ENCODE peak calls at places on chromosomes 5 and 9, in six cellular contexts. One of them, this sample, is unnamed.

GRCh38 chr5:14202462-14202861 is 59.3 kb downstream of the TRIO start:
- DNase-seq in AG10803: no peak
- DNase-seq in kidney epithelial cell: no peak
- DNase-seq in Caki2: peak; percentile 62
- DNase-seq in NCI-H2081: no peak
- DNase-seq in bronchial epithelial cell: no peak
- DNase-seq in this sample: peak; percentile 41

GRCh38 chr9:137162505-137163100 is 7.2 kb downstream of the LRRC26 start:
- DNase-seq in bronchial epithelial cell: no peak
- DNase-seq in kidney epithelial cell: no peak
- DNase-seq in AG10803: no peak
- DNase-seq in Caki2: no peak
- DNase-seq in NCI-H2081: no peak
- DNase-seq in this sample: peak; percentile 62

GRCh38 chr5:140978987-140979386 is 12.7 kb downstream of the PCDHAC2 start:
- DNase-seq in NCI-H2081: no peak
- DNase-seq in kidney epithelial cell: no peak
- DNase-seq in Caki2: no peak
- DNase-seq in bronchial epithelial cell: no peak
- DNase-seq in AG10803: no peak
- DNase-seq in this sample: no peak

GRCh38 chr5:1417586-1418225 is 27.5 kb downstream of the SLC6A3 start:
- DNase-seq in AG10803: no peak
- DNase-seq in bronchial epithelial cell: no peak
- DNase-seq in kidney epithelial cell: no peak
- DNase-seq in NCI-H2081: no peak
- DNase-seq in Caki2: no peak
- DNase-seq in this sample: no peak

GRCh38 chr9:122127396-122127798 is 32.2 kb downstream of the NDUFA8 start:
- DNase-seq in kidney epithelial cell: no peak
- DNase-seq in Caki2: no peak
- DNase-seq in NCI-H2081: no peak
- DNase-seq in bronchial epithelial cell: no peak
- DNase-seq in AG10803: no peak
- DNase-seq in this sample: no peak

GRCh38 chr9:103245369-103245768 is 250.2 kb downstream of the CYLC2 start:
- DNase-seq in bronchial epithelial cell: peak; percentile 2
- DNase-seq in kidney epithelial cell: no peak
- DNase-seq in AG10803: no peak
- DNase-seq in NCI-H2081: no peak
- DNase-seq in Caki2: no peak
- DNase-seq in this sample: no peak

GRCh38 chr5:102865510-102866314 is 110.6 kb downstream of the PAM start:
- DNase-seq in kidney epithelial cell: peak; percentile 56
- DNase-seq in Caki2: peak; percentile 55
- DNase-seq in NCI-H2081: peak; percentile 33
- DNase-seq in bronchial epithelial cell: peak; percentile 82
- DNase-seq in AG10803: peak; percentile 83
- DNase-seq in this sample: peak; percentile 87

GRCh38 chr5:132365213-132365612 is 4.3 kb upstream of the SLC22A5 start:
- DNase-seq in AG10803: peak; percentile 43
- DNase-seq in kidney epithelial cell: no peak
- DNase-seq in NCI-H2081: no peak
- DNase-seq in Caki2: peak; percentile 72
- DNase-seq in bronchial epithelial cell: peak; percentile 90
- DNase-seq in this sample: peak; percentile 92

This sample was measured in trophoblast cell.